ENCODE peak calls at places on chromosome 1, in four cellular contexts. U is CD8-positive, alpha-beta memory T cell; T is HAP-1; Z is aorta. B is an unnamed sample. For H3K4me1, the result is how much of the 10 kb centered on the place peaks cover.

GRCh38 chr1:115524211-115524610 is 117.6 kb upstream of the VANGL1 start:
- DNase-seq in U (no peak), Z (no peak), T (no peak), B (peak)

GRCh38 chr1:40736085-40736531 is 44.6 kb downstream of the NFYC start:
- DNase-seq in Z (no peak), U (no peak), T (no peak), B (no peak)

GRCh38 chr1:54883349-54884102 is 3.5 kb downstream of the DHCR24 start:
- DNase-seq in Z (no peak), T (no peak), U (no peak), B (peak)

GRCh38 chr1:19582318-19582717 is 61.8 kb upstream of the NBL1 start:
- DNase-seq in T (peak), Z (peak), U (peak), B (no peak)

GRCh38 chr1:40313329-40313957 is 3.6 kb downstream of the COL9A2 start:
- DNase-seq in Z (no peak), U (no peak), T (no peak), B (no peak)

GRCh38 chr1:188017921-188018320 is 1189.2 kb downstream of the PLA2G4A start:
- DNase-seq in Z (no peak), U (no peak), T (no peak), B (no peak)

GRCh38 chr1:42674682-42675081 is 7.5 kb upstream of the YBX1 start:
- DNase-seq in U (no peak), T (no peak), Z (no peak), B (no peak)

GRCh38 chr1:236066828-236067386 is 2.0 kb upstream of the NID1 start:
- DNase-seq in T (no peak), U (peak), Z (no peak), B (no peak)

GRCh38 chr1:118842462-118843201 is 145.5 kb downstream of the TBX15 start:
- DNase-seq in T (no peak), U (no peak), Z (no peak), B (peak)

GRCh38 chr1:223233410-223234163 is 90.5 kb upstream of the TLR5 start:
- DNase-seq in T (no peak), Z (no peak), U (no peak), B (peak)

GRCh38 chr1:235075121-235075954 is 53.3 kb downstream of the TOMM20 start:
- DNase-seq in Z (peak), T (no peak), U (peak), B (peak)

GRCh38 chr1:37998913-37999433 is 6.3 kb downstream of the FHL3 start:
- DNase-seq in T (no peak), U (no peak), Z (peak), B (no peak)

GRCh38 chr1:186535388-186536133 is 74.6 kb upstream of the PDC start:
- DNase-seq in U (no peak), Z (no peak), T (no peak), B (no peak)

GRCh38 chr1:107804134-107804533 is 160.8 kb downstream of the VAV3 start:
- DNase-seq in Z (no peak), U (no peak), T (no peak), B (no peak)

GRCh38 chr1:66253330-66253921 is 280.5 kb upstream of the SGIP1 start:
- DNase-seq in U (no peak), Z (no peak), T (peak), B (no peak)

DNA sequence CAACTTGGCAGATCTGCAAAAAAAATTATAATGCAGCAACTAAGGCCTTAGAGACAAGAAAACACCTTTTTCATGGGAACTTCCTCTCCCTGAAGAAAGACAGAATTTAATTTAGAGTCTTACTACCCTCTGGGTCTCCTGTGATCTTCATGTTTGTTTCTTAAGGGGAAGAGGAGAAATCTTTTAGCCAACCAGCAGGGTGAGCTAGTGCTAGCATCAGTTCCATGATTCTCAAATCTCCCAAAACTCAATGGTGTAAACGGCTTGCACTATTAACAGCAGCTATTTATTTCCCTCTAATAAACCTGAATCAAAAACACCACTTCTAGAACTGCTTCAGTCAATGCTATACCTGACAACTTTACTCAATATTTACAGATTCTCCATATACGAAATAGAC is 3.8 kb downstream of the ZNF644 start:
- DNase-seq in T (peak), Z (no peak), U (no peak), B (no peak)
- H3K4me1 ChIP-seq in T (half or more), Z (under half), U (half or more), B (half or more)

DNA sequence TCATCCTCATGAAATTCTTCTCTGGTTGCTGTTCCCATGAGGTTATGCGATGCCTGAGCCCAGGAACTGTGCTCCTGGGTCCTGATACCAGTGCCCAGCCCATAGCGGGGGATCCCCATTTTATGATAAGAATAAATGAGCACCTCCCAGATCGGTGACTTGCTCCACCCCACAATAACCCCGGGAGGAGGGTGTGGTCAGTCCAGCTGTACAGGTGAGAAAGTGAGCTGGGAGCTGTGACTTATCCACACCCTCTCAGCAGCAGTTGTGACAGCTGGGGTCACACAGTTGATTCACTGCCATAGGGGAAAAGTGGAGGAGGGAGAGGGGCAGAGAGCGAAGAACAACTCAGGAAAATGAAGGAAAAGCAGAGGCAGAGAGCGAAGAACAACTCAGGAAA is 33.4 kb downstream of the OR2G3 start:
- DNase-seq in U (no peak), Z (no peak), T (no peak), B (no peak)
- H3K4me3 ChIP-seq in U (no peak), Z (no peak), T (no peak), B (no peak)

GRCh38 chr1:206686486-206687249 is 2.0 kb downstream of the MAPKAPK2 start:
- DNase-seq in T (no peak), U (peak), Z (no peak), B (no peak)

GRCh38 chr1:206684478-206685255 is at the start of gene MAPKAPK2:
- DNase-seq in Z (peak), T (peak), U (peak), B (no peak)

GRCh38 chr1:206684003-206684402 is 702 bp upstream of the MAPKAPK2 start:
- DNase-seq in T (no peak), U (no peak), Z (no peak), B (no peak)

GRCh38 chr1:206685749-206686485 is 1.2 kb downstream of the MAPKAPK2 start:
- DNase-seq in U (peak), Z (peak), T (peak), B (peak)

GRCh38 chr1:206685256-206685748 is 597 bp downstream of the MAPKAPK2 start:
- DNase-seq in Z (peak), U (peak), T (no peak), B (no peak)
- H3K4me1 ChIP-seq in Z (under half), U (under half), T (under half), B (under half)

GRCh38 chr1:173888749-173889148 is 20.6 kb downstream of the ZBTB37 start:
- DNase-seq in U (no peak), Z (no peak), T (no peak), B (no peak)
- H3K4me3 ChIP-seq in U (no peak), Z (no peak), T (no peak), B (no peak)

DNA sequence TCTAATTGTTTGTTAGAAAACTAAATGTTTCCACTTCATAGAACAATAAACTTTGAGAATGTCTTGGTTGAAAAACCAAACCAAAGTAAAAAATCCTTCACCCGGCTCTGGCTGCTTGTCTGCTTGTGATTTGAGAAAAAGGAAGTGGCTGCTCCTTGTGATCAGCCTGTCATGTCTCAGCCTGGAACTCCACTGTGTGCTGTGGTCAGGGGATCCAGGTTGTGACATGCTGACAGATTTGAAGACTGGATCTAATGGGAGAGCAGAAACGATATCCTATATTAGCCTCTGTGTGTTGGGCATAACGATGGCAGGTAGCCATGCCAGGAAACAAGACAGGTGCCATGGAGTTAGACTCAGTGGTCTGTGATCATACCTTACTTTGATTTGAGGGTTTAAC is 40.9 kb downstream of the PEX14 start:
- DNase-seq in T (no peak), Z (no peak), U (no peak), B (no peak)
- H3K4me1 ChIP-seq in T (under half), Z (under half), U (half or more), B (under half)

GRCh38 chr1:79042117-79042516 is 35.6 kb upstream of the ADGRL4 start:
- DNase-seq in Z (no peak), U (no peak), T (no peak), B (no peak)

GRCh38 chr1:79042539-79042938 is 36.0 kb upstream of the ADGRL4 start:
- DNase-seq in T (no peak), Z (no peak), U (no peak), B (no peak)

GRCh38 chr1:79043506-79043905 is 37.0 kb upstream of the ADGRL4 start:
- DNase-seq in T (no peak), Z (no peak), U (no peak), B (no peak)

GRCh38 chr1:79040424-79041089 is 34.0 kb upstream of the ADGRL4 start:
- DNase-seq in Z (no peak), T (no peak), U (no peak), B (no peak)

GRCh38 chr1:79041666-79042065 is 35.1 kb upstream of the ADGRL4 start:
- DNase-seq in Z (no peak), U (no peak), T (no peak), B (no peak)
- H3K4me3 ChIP-seq in Z (no peak), U (no peak), T (no peak), B (no peak)

GRCh38 chr1:94067196-94067595 is 53.8 kb downstream of the ABCA4 start:
- DNase-seq in T (no peak), U (no peak), Z (no peak), B (no peak)

GRCh38 chr1:94069649-94070285 is 51.2 kb downstream of the ABCA4 start:
- DNase-seq in Z (no peak), U (no peak), T (no peak), B (no peak)

GRCh38 chr1:94068096-94068830 is 52.7 kb downstream of the ABCA4 start:
- DNase-seq in Z (no peak), T (no peak), U (no peak), B (peak)

GRCh38 chr1:94070746-94071318 is 50.1 kb downstream of the ABCA4 start:
- DNase-seq in Z (no peak), T (no peak), U (no peak), B (no peak)

DNA sequence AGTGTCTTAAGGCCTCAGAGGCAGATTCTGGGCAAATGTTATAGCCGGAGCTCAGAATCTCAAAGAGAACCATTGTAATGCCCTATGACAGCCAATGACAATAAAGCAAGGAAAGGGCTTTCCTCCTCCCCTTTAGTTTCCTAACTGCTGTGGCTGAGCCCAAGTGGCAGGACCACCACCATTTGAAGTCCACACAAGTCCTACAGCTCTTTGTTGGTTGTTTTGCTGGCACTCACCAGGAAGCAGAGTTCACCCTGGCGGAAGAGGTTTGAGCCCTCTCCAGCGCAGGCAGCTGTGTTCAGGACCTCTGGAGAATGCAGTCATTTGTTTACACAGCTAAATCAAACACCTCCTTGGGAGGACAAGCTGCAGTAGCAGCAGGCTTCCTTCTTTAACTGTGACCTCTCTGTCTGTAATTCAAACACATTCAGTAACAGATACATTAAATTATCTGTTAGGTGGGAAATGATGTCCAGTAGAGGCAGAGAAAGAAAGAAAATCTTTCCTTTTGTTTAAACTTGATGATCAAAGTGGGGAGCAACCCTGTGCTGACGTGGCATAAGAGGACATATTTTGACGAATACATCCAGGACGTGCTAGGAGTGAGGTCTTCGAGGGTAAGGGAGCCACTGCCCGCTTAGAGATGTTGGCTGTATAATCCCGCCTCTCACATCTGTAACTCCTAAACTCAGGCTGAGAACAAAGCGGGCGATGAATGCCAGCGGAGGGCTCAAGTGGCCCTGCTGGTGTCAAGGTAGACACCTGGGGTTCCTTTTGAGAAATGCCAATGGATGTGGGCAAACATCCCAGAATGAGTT is 51.9 kb downstream of the ABCA4 start:
- DNase-seq in Z (no peak), U (no peak), T (no peak), B (peak)
- H3K4me1 ChIP-seq in Z (under half), U (under half), T (under half), B (half or more)

GRCh38 chr1:231690072-231690471 is 63.5 kb downstream of the DISC1 start:
- DNase-seq in U (no peak), Z (no peak), T (no peak), B (no peak)
- H3K4me3 ChIP-seq in U (no peak), Z (no peak), T (no peak), B (no peak)

B was measured in PC-9.